ENCODE peak calls at places on chromosomes 6 and 20, in seven cellular contexts. One of them, this sample, is unnamed.

GRCh38 chr6:8837343-8837742 is 402.0 kb upstream of the SLC35B3 start:
- DNase-seq in HepG2: no peak
- DNase-seq in HCT116: no peak
- DNase-seq in GM12878: no peak
- DNase-seq in K562: no peak
- DNase-seq in H1: no peak
- DNase-seq in SK-N-SH: no peak
- DNase-seq in this sample: no peak

GRCh38 chr6:31186052-31186734 is 15.7 kb upstream of the POU5F1 start:
- DNase-seq in K562: no peak
- DNase-seq in H1: no peak
- DNase-seq in HepG2: peak; percentile 75
- DNase-seq in GM12878: no peak
- DNase-seq in HCT116: no peak
- DNase-seq in SK-N-SH: no peak
- DNase-seq in this sample: no peak

GRCh38 chr6:1957746-1958145 is 287.7 kb downstream of the GMDS start:
- DNase-seq in HCT116: no peak
- DNase-seq in SK-N-SH: no peak
- DNase-seq in K562: no peak
- DNase-seq in HepG2: no peak
- DNase-seq in H1: no peak
- DNase-seq in GM12878: no peak
- DNase-seq in this sample: no peak

GRCh38 chr6:44253307-44254101 is 3.8 kb downstream of the SLC35B2 start:
- DNase-seq in K562: no peak
- DNase-seq in SK-N-SH: no peak
- DNase-seq in GM12878: no peak
- DNase-seq in HCT116: no peak
- DNase-seq in HepG2: peak; percentile 70
- DNase-seq in H1: no peak
- DNase-seq in this sample: no peak

GRCh38 chr6:132392792-132393191 is 8.5 kb downstream of the MOXD1 start:
- DNase-seq in H1: no peak
- DNase-seq in HCT116: peak; percentile 51
- DNase-seq in SK-N-SH: no peak
- DNase-seq in GM12878: no peak
- DNase-seq in HepG2: peak; percentile 35
- DNase-seq in K562: no peak
- DNase-seq in this sample: no peak

GRCh38 chr6:2275892-2276242 is 30.5 kb upstream of the GMDS start:
- DNase-seq in SK-N-SH: no peak
- DNase-seq in HepG2: no peak
- DNase-seq in H1: no peak
- DNase-seq in GM12878: no peak
- DNase-seq in K562: no peak
- DNase-seq in HCT116: no peak
- DNase-seq in this sample: no peak

GRCh38 chr6:27470023-27470422 is 2.9 kb downstream of the ZNF184 start:
- DNase-seq in SK-N-SH: no peak
- DNase-seq in HepG2: no peak
- DNase-seq in HCT116: no peak
- DNase-seq in GM12878: no peak
- DNase-seq in H1: no peak
- DNase-seq in K562: no peak
- DNase-seq in this sample: no peak

GRCh38 chr6:109523478-109523877 is 40.5 kb upstream of the ZBTB24 start:
- DNase-seq in GM12878: no peak
- DNase-seq in H1: no peak
- DNase-seq in K562: no peak
- DNase-seq in HCT116: no peak
- DNase-seq in SK-N-SH: no peak
- DNase-seq in HepG2: no peak
- DNase-seq in this sample: no peak

GRCh38 chr6:90493332-90493731 is 93.5 kb downstream of the MAP3K7 start:
- DNase-seq in SK-N-SH: no peak
- DNase-seq in K562: no peak
- DNase-seq in HCT116: no peak
- DNase-seq in GM12878: no peak
- DNase-seq in H1: no peak
- DNase-seq in HepG2: no peak
- DNase-seq in this sample: no peak

GRCh38 chr20:58086763-58087566 is 141.5 kb downstream of the ANKRD60 start:
- DNase-seq in H1: no peak
- DNase-seq in SK-N-SH: peak; percentile 76
- DNase-seq in GM12878: no peak
- DNase-seq in HepG2: peak; percentile 51
- DNase-seq in K562: peak; percentile 54
- DNase-seq in HCT116: peak; percentile 16
- DNase-seq in this sample: peak; percentile 38

GRCh38 chr20:31849306-31849930 is 4.0 kb upstream of the FOXS1 start:
- DNase-seq in HepG2: no peak
- DNase-seq in HCT116: no peak
- DNase-seq in H1: no peak
- DNase-seq in GM12878: no peak
- DNase-seq in K562: no peak
- DNase-seq in SK-N-SH: peak; percentile 48
- DNase-seq in this sample: no peak

GRCh38 chr6:138682722-138683521 is 90.6 kb upstream of the CCDC28A start:
- DNase-seq in K562: peak; percentile 64
- DNase-seq in HepG2: no peak
- DNase-seq in HCT116: no peak
- DNase-seq in SK-N-SH: no peak
- DNase-seq in H1: no peak
- DNase-seq in GM12878: no peak
- DNase-seq in this sample: no peak

GRCh38 chr20:4261333-4262284 is 246.3 kb upstream of the RNF24 start:
- DNase-seq in K562: no peak
- DNase-seq in H1: no peak
- DNase-seq in SK-N-SH: no peak
- DNase-seq in HepG2: no peak
- DNase-seq in HCT116: no peak
- DNase-seq in GM12878: no peak
- DNase-seq in this sample: no peak

GRCh38 chr6:7331452-7331851 is 18.5 kb upstream of the SSR1 start:
- DNase-seq in H1: no peak
- DNase-seq in GM12878: no peak
- DNase-seq in HCT116: no peak
- DNase-seq in HepG2: no peak
- DNase-seq in SK-N-SH: no peak
- DNase-seq in K562: no peak
- DNase-seq in this sample: no peak
- TF ChIP-seq SIN3A in H1: no peak
- TF ChIP-seq SIN3A in GM12878: no peak
- TF ChIP-seq SIN3A in HCT116: no peak
- TF ChIP-seq SIN3A in HepG2: no peak
- TF ChIP-seq SIN3A in SK-N-SH: no peak
- TF ChIP-seq SIN3A in K562: no peak
- TF ChIP-seq SIN3A in this sample: no peak

GRCh38 chr20:37988555-37988954 is 44.7 kb downstream of the TTI1 start:
- DNase-seq in SK-N-SH: no peak
- DNase-seq in HCT116: no peak
- DNase-seq in HepG2: no peak
- DNase-seq in GM12878: no peak
- DNase-seq in K562: no peak
- DNase-seq in H1: no peak
- DNase-seq in this sample: no peak

GRCh38 chr20:37987602-37988290 is 45.5 kb downstream of the TTI1 start:
- DNase-seq in HCT116: no peak
- DNase-seq in GM12878: no peak
- DNase-seq in K562: no peak
- DNase-seq in H1: no peak
- DNase-seq in SK-N-SH: peak; percentile 76
- DNase-seq in HepG2: no peak
- DNase-seq in this sample: no peak

GRCh38 chr20:37991506-37992302 is 41.6 kb downstream of the TTI1 start:
- DNase-seq in K562: no peak
- DNase-seq in HepG2: no peak
- DNase-seq in SK-N-SH: no peak
- DNase-seq in GM12878: no peak
- DNase-seq in HCT116: no peak
- DNase-seq in H1: no peak
- DNase-seq in this sample: no peak

GRCh38 chr20:37990571-37991151 is 42.6 kb downstream of the TTI1 start:
- DNase-seq in H1: no peak
- DNase-seq in HepG2: peak; percentile 40
- DNase-seq in K562: no peak
- DNase-seq in SK-N-SH: peak; percentile 67
- DNase-seq in HCT116: no peak
- DNase-seq in GM12878: peak; percentile 84
- DNase-seq in this sample: peak; percentile 52

DNA sequence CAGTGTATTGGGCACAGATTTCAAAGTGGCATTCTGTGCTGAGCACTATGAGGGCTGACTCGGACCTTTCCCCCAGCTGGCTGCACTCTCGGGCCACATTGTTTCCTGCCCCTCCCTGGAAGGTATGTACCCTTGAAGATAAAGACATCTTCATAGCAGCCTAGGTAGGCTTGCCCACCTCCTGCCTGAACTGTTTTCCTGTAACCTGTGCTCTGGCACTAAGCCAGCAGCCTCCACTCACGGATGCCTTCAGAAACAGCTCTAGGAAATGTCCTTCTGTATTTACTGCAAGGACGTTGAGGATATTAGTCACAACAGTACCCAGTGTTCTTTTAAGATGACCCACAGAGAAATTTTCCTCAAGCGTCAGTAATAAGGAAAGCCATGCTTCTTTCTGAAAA is 43.7 kb downstream of the TTI1 start:
- DNase-seq in SK-N-SH: no peak
- DNase-seq in K562: no peak
- DNase-seq in H1: no peak
- DNase-seq in GM12878: no peak
- DNase-seq in HepG2: no peak
- DNase-seq in HCT116: no peak
- DNase-seq in this sample: no peak
- TF ChIP-seq SIN3A in SK-N-SH: no peak
- TF ChIP-seq SIN3A in K562: no peak
- TF ChIP-seq SIN3A in H1: no peak
- TF ChIP-seq SIN3A in GM12878: no peak
- TF ChIP-seq SIN3A in HepG2: no peak
- TF ChIP-seq SIN3A in HCT116: no peak
- TF ChIP-seq SIN3A in this sample: no peak

GRCh38 chr6:149176971-149177667 is 140.4 kb upstream of the TAB2 start:
- DNase-seq in K562: no peak
- DNase-seq in HepG2: peak; percentile 84
- DNase-seq in GM12878: no peak
- DNase-seq in SK-N-SH: no peak
- DNase-seq in HCT116: no peak
- DNase-seq in H1: no peak
- DNase-seq in this sample: no peak
- TF ChIP-seq SIN3A in K562: no peak
- TF ChIP-seq SIN3A in HepG2: no peak
- TF ChIP-seq SIN3A in GM12878: no peak
- TF ChIP-seq SIN3A in SK-N-SH: no peak
- TF ChIP-seq SIN3A in HCT116: no peak
- TF ChIP-seq SIN3A in H1: no peak
- TF ChIP-seq SIN3A in this sample: no peak

GRCh38 chr6:107064579-107065065 is 36.6 kb downstream of the MTRES1 start:
- DNase-seq in HepG2: peak; percentile 13
- DNase-seq in HCT116: no peak
- DNase-seq in GM12878: no peak
- DNase-seq in K562: no peak
- DNase-seq in SK-N-SH: no peak
- DNase-seq in H1: no peak
- DNase-seq in this sample: no peak
- TF ChIP-seq SIN3A in HepG2: no peak
- TF ChIP-seq SIN3A in HCT116: no peak
- TF ChIP-seq SIN3A in GM12878: no peak
- TF ChIP-seq SIN3A in K562: no peak
- TF ChIP-seq SIN3A in SK-N-SH: no peak
- TF ChIP-seq SIN3A in H1: no peak
- TF ChIP-seq SIN3A in this sample: no peak

GRCh38 chr20:47318596-47319516 is 37.6 kb downstream of the ZMYND8 start:
- DNase-seq in HCT116: no peak
- DNase-seq in GM12878: no peak
- DNase-seq in SK-N-SH: peak; percentile 42
- DNase-seq in HepG2: peak; percentile 62
- DNase-seq in H1: no peak
- DNase-seq in K562: peak; percentile 68
- DNase-seq in this sample: no peak
- TF ChIP-seq SIN3A in HCT116: no peak
- TF ChIP-seq SIN3A in GM12878: no peak
- TF ChIP-seq SIN3A in SK-N-SH: no peak
- TF ChIP-seq SIN3A in HepG2: peak; percentile 26
- TF ChIP-seq SIN3A in H1: no peak
- TF ChIP-seq SIN3A in K562: peak; percentile 30
- TF ChIP-seq SIN3A in this sample: no peak

GRCh38 chr20:1663917-1664316 is 6.3 kb upstream of the SIRPG start:
- DNase-seq in K562: no peak
- DNase-seq in H1: no peak
- DNase-seq in GM12878: no peak
- DNase-seq in HCT116: no peak
- DNase-seq in HepG2: no peak
- DNase-seq in SK-N-SH: no peak
- DNase-seq in this sample: no peak
- TF ChIP-seq SIN3A in K562: no peak
- TF ChIP-seq SIN3A in H1: no peak
- TF ChIP-seq SIN3A in GM12878: no peak
- TF ChIP-seq SIN3A in HCT116: no peak
- TF ChIP-seq SIN3A in HepG2: no peak
- TF ChIP-seq SIN3A in SK-N-SH: no peak
- TF ChIP-seq SIN3A in this sample: no peak

GRCh38 chr6:151379933-151380847 is 11.2 kb downstream of the ZBTB2 start:
- DNase-seq in K562: no peak
- DNase-seq in HCT116: no peak
- DNase-seq in HepG2: no peak
- DNase-seq in SK-N-SH: no peak
- DNase-seq in H1: no peak
- DNase-seq in GM12878: no peak
- DNase-seq in this sample: no peak
- TF ChIP-seq SIN3A in K562: no peak
- TF ChIP-seq SIN3A in HCT116: no peak
- TF ChIP-seq SIN3A in HepG2: no peak
- TF ChIP-seq SIN3A in SK-N-SH: no peak
- TF ChIP-seq SIN3A in H1: no peak
- TF ChIP-seq SIN3A in GM12878: no peak
- TF ChIP-seq SIN3A in this sample: no peak

GRCh38 chr6:79724816-79725215 is 93.7 kb downstream of the SH3BGRL2 start:
- DNase-seq in GM12878: no peak
- DNase-seq in K562: no peak
- DNase-seq in H1: no peak
- DNase-seq in HCT116: no peak
- DNase-seq in HepG2: no peak
- DNase-seq in SK-N-SH: peak; percentile 8
- DNase-seq in this sample: no peak
- TF ChIP-seq SIN3A in GM12878: no peak
- TF ChIP-seq SIN3A in K562: no peak
- TF ChIP-seq SIN3A in H1: no peak
- TF ChIP-seq SIN3A in HCT116: no peak
- TF ChIP-seq SIN3A in HepG2: no peak
- TF ChIP-seq SIN3A in SK-N-SH: no peak
- TF ChIP-seq SIN3A in this sample: no peak

DNA sequence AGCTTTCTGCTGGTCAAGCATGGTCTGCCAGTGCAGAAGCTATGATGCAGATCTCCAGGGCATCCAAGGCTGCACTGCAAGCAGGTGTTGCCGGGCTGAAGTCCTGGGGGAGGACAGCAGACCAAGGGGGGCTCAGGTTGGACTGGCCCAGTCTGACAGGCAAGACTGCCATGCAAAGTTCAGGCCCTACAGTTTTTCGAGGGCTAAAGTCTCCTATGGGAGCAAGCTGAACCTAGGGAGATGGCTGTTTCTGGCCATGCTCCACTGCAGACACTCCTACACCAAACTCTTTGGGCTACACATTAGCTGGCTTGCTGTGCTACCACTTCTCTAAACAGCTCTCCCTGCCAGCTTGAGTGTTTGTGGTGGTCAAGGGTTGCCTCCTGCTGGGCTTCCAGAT is 130.0 kb upstream of the SYNCRIP start:
- DNase-seq in SK-N-SH: no peak
- DNase-seq in HCT116: no peak
- DNase-seq in HepG2: no peak
- DNase-seq in K562: no peak
- DNase-seq in H1: no peak
- DNase-seq in GM12878: no peak
- DNase-seq in this sample: no peak
- TF ChIP-seq SIN3A in SK-N-SH: no peak
- TF ChIP-seq SIN3A in HCT116: no peak
- TF ChIP-seq SIN3A in HepG2: no peak
- TF ChIP-seq SIN3A in K562: no peak
- TF ChIP-seq SIN3A in H1: no peak
- TF ChIP-seq SIN3A in GM12878: no peak
- TF ChIP-seq SIN3A in this sample: no peak

This sample was measured in Panc1.